ENCODE peak calls at places on chromosomes 5 and 9, in six cellular contexts. Z is RWPE2, J is HepG2, V is left lung, P is lower lobe of right lung, G is heart right ventricle. S is an unnamed sample. For H3K4me1, the result is how much of the 10 kb centered on the place peaks cover.

GRCh38 chr9:121604242-121604641 is 47.2 kb upstream of the DAB2IP start:
- DNase-seq in P (peak), J (peak), G (no peak), V (peak), Z (no peak), S (peak)

GRCh38 chr5:79020861-79021561 is 35.9 kb upstream of the ARSB start:
- DNase-seq in G (peak), P (peak), V (peak), J (peak), Z (no peak), S (no peak)

GRCh38 chr5:41962491-41962890 is 37.4 kb downstream of the FBXO4 start:
- DNase-seq in J (no peak), P (no peak), V (no peak), Z (no peak), G (no peak), S (no peak)

GRCh38 chr5:177592010-177592834 is at the start of gene TMED9:
- DNase-seq in Z (peak), V (peak), J (peak), P (peak), G (peak), S (peak)

GRCh38 chr5:137734962-137735530 is 843 bp downstream of the KLHL3 start:
- DNase-seq in V (peak), Z (no peak), J (no peak), G (peak), P (peak), S (peak)

GRCh38 chr5:75567710-75568109 is 43.5 kb upstream of the ANKDD1B start:
- DNase-seq in J (no peak), V (no peak), Z (no peak), G (no peak), P (no peak), S (no peak)

GRCh38 chr5:150616024-150616470 is 24.4 kb upstream of the SYNPO start:
- DNase-seq in P (peak), G (peak), V (no peak), Z (no peak), J (peak), S (no peak)

GRCh38 chr9:90919883-90920282 is 118.3 kb downstream of the SYK start:
- DNase-seq in G (peak), Z (no peak), P (no peak), V (no peak), J (no peak), S (no peak)

GRCh38 chr5:93300945-93301344 is 280.1 kb downstream of the NR2F1-AS1 start:
- DNase-seq in Z (no peak), J (no peak), G (no peak), P (no peak), V (no peak), S (no peak)

GRCh38 chr5:42745856-42746255 is 10.8 kb upstream of the CCDC152 start:
- DNase-seq in G (no peak), V (no peak), Z (no peak), P (no peak), J (no peak), S (no peak)

GRCh38 chr9:133592731-133593409 is 16.3 kb downstream of the FAM163B start:
- DNase-seq in G (no peak), J (no peak), P (no peak), V (no peak), Z (no peak), S (no peak)

GRCh38 chr5:15796557-15796956 is 296.6 kb downstream of the FBXL7 start:
- DNase-seq in J (no peak), P (no peak), V (no peak), Z (no peak), G (no peak), S (no peak)

GRCh38 chr5:24633705-24634325 is 11.0 kb downstream of the CDH10 start:
- DNase-seq in Z (no peak), V (no peak), P (no peak), J (peak), G (no peak), S (no peak)

GRCh38 chr5:55593115-55593472 is 58.3 kb upstream of the PLPP1 start:
- DNase-seq in G (no peak), J (no peak), V (no peak), P (no peak), Z (no peak), S (no peak)

GRCh38 chr5:174315471-174315870 is 270.0 kb downstream of the NSG2 start:
- DNase-seq in V (no peak), Z (no peak), G (no peak), P (no peak), J (no peak), S (no peak)

GRCh38 chr9:76403352-76403751 is 9.1 kb upstream of the RFK start:
- DNase-seq in P (no peak), Z (no peak), J (peak), G (no peak), V (no peak), S (no peak)

GRCh38 chr9:124853605-124854143 is 414 bp downstream of the WDR38 start:
- DNase-seq in J (no peak), Z (no peak), G (no peak), P (no peak), V (no peak), S (peak)

GRCh38 chr9:2181794-2182193 is 166.6 kb downstream of the SMARCA2 start:
- DNase-seq in P (no peak), J (no peak), Z (no peak), V (no peak), G (no peak), S (no peak)

GRCh38 chr9:128214571-128215490 is 11.7 kb downstream of the DNM1 start:
- DNase-seq in G (no peak), Z (no peak), V (no peak), J (no peak), P (no peak), S (no peak)

GRCh38 chr9:97501972-97502221 is 431 bp downstream of the TMOD1 start:
- DNase-seq in J (no peak), V (no peak), P (no peak), G (no peak), Z (no peak), S (no peak)

GRCh38 chr9:131028221-131028884 is 19.4 kb downstream of the LAMC3 start:
- DNase-seq in P (no peak), Z (no peak), V (no peak), J (no peak), G (no peak), S (no peak)

GRCh38 chr5:96125335-96125891 is 163.8 kb upstream of the ELL2 start:
- DNase-seq in V (no peak), Z (no peak), J (peak), P (no peak), G (no peak), S (no peak)

GRCh38 chr5:80569086-80569960 is 757 bp downstream of the ANKRD34B start:
- DNase-seq in P (no peak), J (no peak), V (no peak), Z (no peak), G (no peak), S (peak)

GRCh38 chr5:74233091-74233490 is 407.4 kb downstream of the ENC1 start:
- DNase-seq in P (no peak), J (no peak), G (no peak), V (no peak), Z (no peak), S (no peak)

GRCh38 chr9:19286634-19287188 is 56.2 kb downstream of the DENND4C start:
- DNase-seq in J (peak), V (no peak), G (no peak), Z (no peak), P (no peak), S (no peak)

GRCh38 chr9:123282343-123283047 is 14.1 kb upstream of the STRBP start:
- DNase-seq in G (peak), Z (no peak), P (no peak), V (no peak), J (no peak), S (no peak)

GRCh38 chr9:136016882-136017812 is 56.0 kb upstream of the UBAC1 start:
- DNase-seq in P (peak), Z (no peak), V (peak), G (peak), J (no peak), S (no peak)

DNA sequence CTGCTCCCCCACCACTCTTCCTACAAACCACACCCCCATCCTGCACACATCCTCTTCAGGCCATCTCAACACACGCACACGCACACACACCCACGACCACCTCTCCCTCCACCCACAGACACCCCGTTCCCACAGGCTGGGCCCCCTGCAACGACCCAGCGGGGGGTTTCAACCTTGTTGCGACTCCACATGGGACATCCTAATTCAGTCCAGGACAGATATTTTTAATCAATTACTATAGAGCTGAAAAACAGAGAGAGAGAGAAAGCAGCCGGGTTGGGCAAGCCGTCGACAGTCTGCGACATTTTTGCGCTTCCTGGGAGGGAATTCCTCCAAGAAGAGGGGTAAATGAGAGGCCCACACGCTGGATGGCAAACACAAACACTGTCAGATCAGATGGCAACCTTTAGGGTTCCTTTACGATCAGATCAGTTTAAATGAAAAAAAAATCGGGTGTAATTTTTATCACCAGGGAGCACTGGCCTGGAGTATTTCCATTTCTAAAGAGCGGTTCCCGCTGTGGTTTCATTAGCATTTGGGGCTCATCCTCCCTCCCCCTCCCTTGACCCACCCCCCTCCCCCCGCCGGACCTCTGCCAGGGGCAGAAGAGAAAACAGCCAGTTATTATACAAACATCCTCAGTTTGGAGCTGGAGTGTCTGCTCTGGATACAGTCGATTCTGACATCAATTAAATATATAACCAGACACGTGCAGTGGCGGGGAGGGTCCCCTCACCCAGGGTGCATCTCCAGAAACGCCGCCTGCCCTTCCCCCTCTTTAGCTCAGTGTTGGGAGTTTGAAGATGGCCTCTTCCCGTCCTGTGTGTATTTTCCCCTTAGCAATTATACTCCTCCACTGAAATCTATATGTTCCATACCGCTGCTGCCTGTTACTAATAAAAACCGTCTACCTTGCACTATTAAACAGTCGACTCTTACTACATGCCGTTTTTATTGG is 2.3 kb upstream of the IRX2 start:
- DNase-seq in V (no peak), P (no peak), J (no peak), Z (no peak), G (no peak), S (no peak)
- H3K4me1 ChIP-seq in V (under half), P (under half), J (under half), Z (under half), G (under half), S (under half)

GRCh38 chr5:132256086-132256782 is 1.3 kb upstream of the PDLIM4 start:
- DNase-seq in J (no peak), G (no peak), V (no peak), P (no peak), Z (peak), S (peak)

GRCh38 chr5:132258102-132259060 is 885 bp downstream of the PDLIM4 start:
- DNase-seq in Z (peak), P (no peak), V (no peak), G (no peak), J (no peak), S (peak)

GRCh38 chr5:132259061-132259851 is 1.8 kb downstream of the PDLIM4 start:
- DNase-seq in G (peak), Z (peak), J (no peak), P (no peak), V (peak), S (peak)

GRCh38 chr5:132256783-132257130 is 739 bp upstream of the PDLIM4 start:
- DNase-seq in Z (no peak), J (no peak), P (no peak), G (no peak), V (no peak), S (no peak)

DNA sequence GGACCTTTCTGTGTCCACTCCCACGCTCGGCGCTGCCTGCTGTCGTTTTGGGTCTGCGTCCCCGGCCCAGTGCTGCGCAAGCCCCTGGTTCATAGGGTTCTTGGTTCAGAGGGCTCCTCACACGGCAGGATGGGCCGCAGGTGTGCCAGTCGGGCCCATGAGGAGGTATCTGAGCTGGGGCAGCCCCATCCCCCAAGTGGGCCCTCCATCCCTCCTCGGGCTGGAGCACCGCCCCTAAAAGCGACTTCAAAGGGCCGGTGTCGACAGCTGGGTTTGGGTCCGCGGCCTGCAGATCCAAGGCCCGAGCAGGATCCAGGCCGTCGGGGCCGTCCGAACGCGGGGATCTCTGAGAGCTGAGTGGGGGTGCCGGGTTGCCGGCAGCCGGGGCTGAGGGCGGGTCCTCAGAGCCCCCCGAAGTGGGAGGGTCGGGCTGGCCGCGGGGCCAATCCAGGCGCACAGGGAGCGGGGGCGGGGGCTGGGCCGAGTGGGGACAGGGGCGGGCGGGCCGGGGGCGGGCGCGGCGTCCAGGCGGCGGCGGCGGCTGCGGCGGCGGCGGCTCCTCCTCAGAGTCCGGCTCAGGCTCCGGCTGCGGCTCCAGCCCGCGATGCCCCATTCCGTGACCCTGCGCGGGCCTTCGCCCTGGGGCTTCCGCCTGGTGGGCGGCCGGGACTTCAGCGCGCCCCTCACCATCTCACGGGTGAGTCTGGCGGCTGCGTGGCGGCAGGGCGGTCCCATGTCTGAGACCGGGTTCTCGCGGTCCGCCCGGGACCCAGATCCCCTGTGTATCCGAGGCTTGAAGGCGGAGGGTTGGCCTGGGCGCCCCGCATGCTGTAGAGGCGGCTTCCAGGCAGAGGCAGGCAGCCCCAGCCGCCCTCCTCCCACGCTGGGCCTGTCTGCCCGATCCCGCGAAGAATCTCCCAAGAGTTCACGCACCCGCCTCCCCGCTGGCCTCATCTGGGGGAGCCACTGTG is at the start of gene PDLIM4:
- DNase-seq in G (peak), V (no peak), P (no peak), J (no peak), Z (peak), S (peak)
- H3K4me3 ChIP-seq in G (no peak), V (peak), P (peak), J (peak), Z (peak), S (peak)

DNA sequence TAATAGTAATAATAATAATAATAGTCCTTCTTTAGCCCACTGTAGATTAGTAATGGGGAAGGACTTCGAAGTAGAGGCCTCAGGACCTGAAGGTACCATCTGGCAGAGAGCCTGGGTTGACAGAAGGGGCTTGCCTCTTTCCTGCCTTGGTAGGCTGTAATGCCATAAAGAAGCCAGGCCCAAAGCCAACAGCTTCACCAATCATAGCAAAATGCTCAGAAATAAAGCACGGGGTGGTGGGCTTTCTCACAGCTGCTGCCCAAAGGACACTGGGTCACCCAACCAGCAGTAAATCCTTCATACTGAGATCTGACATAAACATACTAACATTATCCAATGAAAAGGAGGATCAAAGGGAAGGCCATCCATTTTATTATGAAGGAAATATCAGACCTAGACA is 70.7 kb downstream of the SUSD1 start:
- DNase-seq in G (no peak), J (no peak), P (no peak), Z (no peak), V (no peak), S (no peak)
- H3K27ac ChIP-seq in G (no peak), J (no peak), P (no peak), Z (no peak), V (peak), S (no peak)

GRCh38 chr9:36504154-36504550 is 68.5 kb upstream of the MELK start:
- DNase-seq in P (no peak), G (no peak), Z (no peak), V (no peak), J (no peak), S (no peak)

GRCh38 chr9:36503172-36504153 is 69.2 kb upstream of the MELK start:
- DNase-seq in Z (no peak), G (no peak), P (no peak), J (no peak), V (no peak), S (no peak)

GRCh38 chr9:36499156-36499886 is 73.4 kb upstream of the MELK start:
- DNase-seq in J (no peak), P (no peak), Z (no peak), V (no peak), G (no peak), S (no peak)

GRCh38 chr9:36501727-36502126 is 71.0 kb upstream of the MELK start:
- DNase-seq in Z (no peak), V (no peak), J (no peak), G (no peak), P (no peak), S (no peak)
- H3K4me1 ChIP-seq in Z (under half), V (under half), J (half or more), G (under half), P (under half), S (under half)

GRCh38 chr5:139403787-139404483 is at the start of gene SPATA24:
- DNase-seq in G (peak), Z (peak), J (peak), V (peak), P (peak), S (peak)

GRCh38 chr5:139408191-139408590 is 4.3 kb upstream of the SPATA24 start:
- DNase-seq in G (no peak), Z (peak), J (no peak), P (no peak), V (no peak), S (no peak)

GRCh38 chr5:139404484-139404840 is 573 bp upstream of the SPATA24 start:
- DNase-seq in G (no peak), J (no peak), V (no peak), P (no peak), Z (no peak), S (no peak)

GRCh38 chr5:139407517-139407916 is 3.6 kb upstream of the SPATA24 start:
- DNase-seq in P (no peak), Z (peak), J (no peak), V (no peak), G (no peak), S (no peak)

GRCh38 chr5:139406960-139407359 is 3.1 kb upstream of the SPATA24 start:
- DNase-seq in P (no peak), J (no peak), V (no peak), G (no peak), Z (peak), S (no peak)
- H3K4me3 ChIP-seq in P (no peak), J (peak), V (no peak), G (no peak), Z (no peak), S (no peak)

GRCh38 chr5:171415115-171415730 is 4.2 kb upstream of the FGF18 start:
- DNase-seq in J (no peak), V (no peak), Z (no peak), G (no peak), P (no peak), S (no peak)
- H3K27ac ChIP-seq in J (no peak), V (no peak), Z (no peak), G (no peak), P (no peak), S (no peak)

GRCh38 chr9:132129535-132129934 is 32.3 kb upstream of the NTNG2 start:
- DNase-seq in G (no peak), V (no peak), J (no peak), Z (no peak), P (no peak), S (peak)
- H3K4me1 ChIP-seq in G (under half), V (under half), J (under half), Z (under half), P (under half), S (under half)

GRCh38 chr9:132185164-132186009 is 23.5 kb downstream of the NTNG2 start:
- DNase-seq in V (no peak), Z (no peak), G (no peak), J (no peak), P (no peak), S (no peak)
- H3K4me3 ChIP-seq in V (no peak), Z (no peak), G (no peak), J (no peak), P (no peak), S (no peak)

S was measured in aorta.